ENCODE peak calls at places on chromosomes 2 and 18, in six cellular contexts. G, O, L, U, D and Q are unnamed samples.

GRCh38 chr2:38750793-38751042 is 443 bp downstream of the SRSF7 start:
- DNase-seq in G (no peak), O (peak; percentile 50), L (peak; percentile 57), U (peak; percentile 70), D (no peak), Q (no peak)

GRCh38 chr2:10584843-10585475 is 104.8 kb downstream of the NOL10 start:
- DNase-seq in G (no peak), O (no peak), L (no peak), U (no peak), D (peak; percentile 41), Q (no peak)

GRCh38 chr2:9287400-9288059 is 80.9 kb downstream of the ASAP2 start:
- DNase-seq in G (peak; percentile 27), O (no peak), L (no peak), U (no peak), D (no peak), Q (peak; percentile 97)

GRCh38 chr2:159938375-159938774 is 124.0 kb downstream of the PLA2R1 start:
- DNase-seq in G (no peak), O (no peak), L (no peak), U (no peak), D (no peak), Q (no peak)

GRCh38 chr2:148096012-148096411 is 75.1 kb downstream of the MBD5 start:
- DNase-seq in G (no peak), O (no peak), L (no peak), U (no peak), D (no peak), Q (no peak)

GRCh38 chr2:1319393-1319792 is 93.9 kb upstream of the TPO start:
- DNase-seq in G (no peak), O (no peak), L (no peak), U (no peak), D (no peak), Q (no peak)

GRCh38 chr18:7488571-7488970 is 78.5 kb upstream of the PTPRM start:
- DNase-seq in G (no peak), O (no peak), L (no peak), U (no peak), D (no peak), Q (no peak)

GRCh38 chr18:45197526-45197970 is 417.7 kb upstream of the SLC14A2 start:
- DNase-seq in G (no peak), O (no peak), L (no peak), U (no peak), D (peak; percentile 13), Q (no peak)

GRCh38 chr2:207558106-207558505 is 28.3 kb downstream of the CREB1 start:
- DNase-seq in G (no peak), O (no peak), L (no peak), U (no peak), D (no peak), Q (no peak)

GRCh38 chr2:64419591-64420165 is 34.3 kb upstream of the LGALSL start:
- DNase-seq in G (no peak), O (no peak), L (no peak), U (no peak), D (no peak), Q (no peak)

GRCh38 chr2:65128297-65129190 is 1.4 kb downstream of the RAB1A start:
- DNase-seq in G (no peak), O (no peak), L (no peak), U (no peak), D (peak; percentile 24), Q (no peak)

GRCh38 chr2:48249631-48250473 is 280.1 kb upstream of the STON1 start:
- DNase-seq in G (no peak), O (peak; percentile 42), L (no peak), U (no peak), D (no peak), Q (no peak)

GRCh38 chr2:218508299-218508698 is 59.9 kb downstream of the USP37 start:
- DNase-seq in G (no peak), O (no peak), L (no peak), U (no peak), D (no peak), Q (no peak)

GRCh38 chr2:38592951-38593350 is 9.8 kb downstream of the HNRNPLL start:
- DNase-seq in G (no peak), O (no peak), L (no peak), U (no peak), D (no peak), Q (no peak)

GRCh38 chr2:226087505-226088365 is 688.2 kb downstream of the NYAP2 start:
- DNase-seq in G (no peak), O (no peak), L (no peak), U (no peak), D (no peak), Q (no peak)

GRCh38 chr2:204260162-204260877 is 285.0 kb upstream of the PARD3B start:
- DNase-seq in G (peak; percentile 20), O (peak; percentile 78), L (peak; percentile 11), U (peak; percentile 54), D (peak; percentile 86), Q (peak; percentile 65)

GRCh38 chr2:130744287-130745117 is 10.8 kb upstream of the AMER3 start:
- DNase-seq in G (no peak), O (peak; percentile 43), L (no peak), U (no peak), D (no peak), Q (no peak)

GRCh38 chr2:49416252-49416651 is 261.9 kb upstream of the FSHR start:
- DNase-seq in G (no peak), O (no peak), L (no peak), U (no peak), D (no peak), Q (no peak)

GRCh38 chr2:173357351-173357750 is 2.7 kb downstream of the CDCA7 start:
- DNase-seq in G (no peak), O (peak; percentile 78), L (no peak), U (no peak), D (no peak), Q (no peak)

GRCh38 chr2:169824373-169825333 is at the start of gene METTL5:
- DNase-seq in G (peak; percentile 58), O (peak; percentile 68), L (peak; percentile 72), U (peak; percentile 83), D (peak; percentile 90), Q (peak; percentile 72)

GRCh38 chr2:107569496-107569895 is 257.2 kb upstream of the RGPD4 start:
- DNase-seq in G (no peak), O (no peak), L (no peak), U (no peak), D (no peak), Q (no peak)